ENCODE peak calls at places on chromosomes 11 and 22, in seven cellular contexts. F is GM23338, Z is astrocyte, C is spleen, X is lower lobe of right lung, G is Caco-2, L is heart left ventricle. I is an unnamed sample. For H3K36me3, the result is how much of the 10 kb centered on the place peaks cover.

GRCh38 chr11:7927635-7928034 is 3.4 kb downstream of the OR10A6 start:
- DNase-seq in C (no peak), X (no peak), Z (no peak), L (no peak), F (no peak), G (no peak), I (peak)

GRCh38 chr22:47788461-47788860 is 1026.0 kb downstream of the TBC1D22A start:
- DNase-seq in L (no peak), Z (no peak), C (peak), F (no peak), X (no peak), G (no peak), I (no peak)

GRCh38 chr11:74570266-74571061 is 21.9 kb upstream of the POLD3 start:
- DNase-seq in L (no peak), F (peak), G (peak), X (no peak), Z (peak), C (no peak), I (peak)

GRCh38 chr11:35237860-35238715 is 99.1 kb downstream of the CD44 start:
- DNase-seq in F (peak), G (peak), L (no peak), C (no peak), Z (no peak), X (no peak), I (peak)

GRCh38 chr22:17486313-17486712 is 77.0 kb upstream of the SLC25A18 start:
- DNase-seq in Z (no peak), C (no peak), L (no peak), X (no peak), G (no peak), F (peak), I (no peak)

GRCh38 chr22:24727218-24727851 is 47.2 kb downstream of the PIWIL3 start:
- DNase-seq in F (no peak), G (no peak), C (no peak), L (no peak), X (no peak), Z (peak), I (peak)

GRCh38 chr11:7186190-7186589 is 65.5 kb upstream of the SYT9 start:
- DNase-seq in X (no peak), L (no peak), C (no peak), G (no peak), F (no peak), Z (no peak), I (no peak)

GRCh38 chr11:122743949-122744876 is 88.7 kb downstream of the UBASH3B start:
- DNase-seq in Z (no peak), L (no peak), G (no peak), F (no peak), X (no peak), C (peak), I (no peak)

GRCh38 chr22:45328822-45329535 is 19.2 kb downstream of the FAM118A start:
- DNase-seq in G (no peak), F (no peak), X (no peak), L (no peak), C (no peak), Z (no peak), I (no peak)

GRCh38 chr11:123431619-123432018 is 1.6 kb downstream of the GRAMD1B start:
- DNase-seq in G (no peak), F (no peak), L (no peak), C (no peak), X (no peak), Z (no peak), I (peak)

GRCh38 chr11:95138448-95138847 is 48.8 kb downstream of the ENDOD1 start:
- DNase-seq in G (no peak), L (no peak), C (no peak), Z (no peak), X (no peak), F (no peak), I (no peak)
- TF ChIP-seq CTCF in G (peak), L (peak), C (peak), Z (no peak), X (no peak), F (peak), I (peak)

GRCh38 chr11:94518300-94518699 is 6.0 kb downstream of the C11orf97 start:
- DNase-seq in Z (no peak), G (no peak), X (no peak), C (no peak), L (no peak), F (no peak), I (no peak)
- H3K4me3 ChIP-seq in Z (no peak), G (no peak), X (no peak), C (no peak), L (no peak), F (no peak), I (no peak)

GRCh38 chr11:67441731-67442401 is 1.4 kb downstream of the CORO1B start:
- DNase-seq in L (no peak), G (no peak), F (no peak), Z (no peak), C (peak), X (no peak), I (no peak)
- H3K36me3 ChIP-seq in L (under half), G (under half), F (under half), Z (under half), C (half or more), X (half or more), I (under half)

GRCh38 chr22:39429916-39430575 is 26.8 kb upstream of the MGAT3 start:
- DNase-seq in X (no peak), Z (no peak), F (no peak), L (no peak), C (peak), G (no peak), I (no peak)

GRCh38 chr22:39426380-39427043 is 26.9 kb downstream of the TAB1 start:
- DNase-seq in C (peak), F (no peak), L (no peak), Z (no peak), X (no peak), G (no peak), I (no peak)

GRCh38 chr22:39428597-39429071 is 28.2 kb upstream of the MGAT3 start:
- DNase-seq in X (peak), F (peak), G (peak), Z (no peak), C (peak), L (no peak), I (no peak)

GRCh38 chr22:39429186-39429585 is 27.6 kb upstream of the MGAT3 start:
- DNase-seq in G (no peak), Z (no peak), X (no peak), L (no peak), F (no peak), C (peak), I (no peak)

GRCh38 chr22:39427751-39428596 is 28.4 kb downstream of the TAB1 start:
- DNase-seq in F (no peak), G (no peak), C (peak), X (peak), Z (no peak), L (no peak), I (no peak)
- TF ChIP-seq CTCF in F (peak), G (no peak), C (no peak), X (no peak), Z (no peak), L (no peak), I (no peak)

GRCh38 chr11:1461806-1462455 is 24.6 kb downstream of the MOB2 start:
- DNase-seq in F (no peak), X (no peak), Z (no peak), G (no peak), C (no peak), L (no peak), I (no peak)

GRCh38 chr11:1459739-1460395 is 26.7 kb downstream of the MOB2 start:
- DNase-seq in C (no peak), F (no peak), L (no peak), Z (no peak), X (no peak), G (no peak), I (no peak)

GRCh38 chr11:1459219-1459575 is 27.4 kb downstream of the MOB2 start:
- DNase-seq in L (no peak), G (no peak), F (no peak), Z (no peak), X (no peak), C (no peak), I (no peak)

GRCh38 chr11:1460994-1461805 is 25.4 kb downstream of the MOB2 start:
- DNase-seq in C (no peak), F (no peak), L (no peak), G (no peak), X (no peak), Z (no peak), I (no peak)

GRCh38 chr11:1460396-1460795 is 26.2 kb downstream of the MOB2 start:
- DNase-seq in G (no peak), Z (no peak), X (peak), L (no peak), F (no peak), C (no peak), I (no peak)
- H3K4me3 ChIP-seq in G (no peak), Z (no peak), X (peak), L (no peak), F (no peak), C (peak), I (no peak)

DNA sequence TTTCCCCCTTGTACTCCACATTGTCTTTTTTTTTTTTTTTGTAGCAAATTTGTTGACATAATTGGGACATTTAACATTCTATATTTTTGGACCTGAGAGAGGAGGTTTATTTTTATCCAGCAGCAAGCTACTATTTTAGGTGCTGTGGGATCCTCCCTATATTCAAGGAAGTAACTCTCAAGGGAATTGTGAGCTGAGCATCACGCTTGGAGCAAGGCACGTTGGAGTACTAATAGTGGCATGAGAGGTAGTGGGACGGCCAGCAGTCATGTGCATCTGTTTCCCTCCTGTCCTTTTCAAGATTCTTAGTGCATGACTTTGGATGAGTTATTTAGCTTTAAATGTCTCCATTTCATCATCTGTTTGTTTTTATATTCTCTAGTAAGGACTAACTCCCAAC is 52.3 kb downstream of the EXT2 start:
- DNase-seq in Z (no peak), X (no peak), G (no peak), L (no peak), F (no peak), C (no peak), I (no peak)
- H3K36me3 ChIP-seq in Z (under half), X (under half), G (under half), L (under half), F (under half), C (half or more), I (under half)

DNA sequence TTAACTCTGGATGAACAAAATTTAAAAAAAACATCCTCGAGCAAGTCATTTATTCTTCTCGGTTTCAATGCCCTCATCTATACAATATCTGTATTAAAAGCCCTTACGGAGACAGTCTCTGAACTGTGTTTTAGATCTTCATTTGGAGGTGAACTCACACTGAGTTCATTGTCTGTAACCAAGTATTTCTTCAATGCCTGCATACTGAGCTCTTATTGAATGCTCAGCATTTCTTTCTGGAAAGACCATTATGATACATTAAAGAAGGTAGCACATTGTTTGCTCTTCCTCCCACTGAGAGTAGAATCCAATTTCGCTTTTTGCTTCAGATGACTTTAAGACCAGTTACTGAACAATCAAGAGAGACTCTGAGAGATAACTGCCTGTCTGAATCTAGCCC is 1.7 kb upstream of the ANO3 start:
- DNase-seq in X (no peak), Z (no peak), F (no peak), G (no peak), C (no peak), L (no peak), I (no peak)
- TF ChIP-seq CTCF in X (no peak), Z (no peak), F (no peak), G (no peak), C (no peak), L (no peak), I (no peak)

GRCh38 chr22:42439021-42439420 is 6.8 kb upstream of the NFAM1 start:
- DNase-seq in F (no peak), C (no peak), L (no peak), X (no peak), Z (no peak), G (no peak), I (no peak)

GRCh38 chr22:42440728-42441127 is 8.5 kb upstream of the NFAM1 start:
- DNase-seq in C (no peak), Z (no peak), G (no peak), F (no peak), X (no peak), L (no peak), I (no peak)

GRCh38 chr22:42438293-42438650 is 6.1 kb upstream of the NFAM1 start:
- DNase-seq in G (no peak), L (no peak), F (peak), C (no peak), X (no peak), Z (no peak), I (no peak)

GRCh38 chr22:42437488-42438292 is 5.5 kb upstream of the NFAM1 start:
- DNase-seq in Z (no peak), F (peak), X (peak), L (peak), C (peak), G (peak), I (no peak)

GRCh38 chr22:42439821-42440674 is 7.8 kb upstream of the NFAM1 start:
- DNase-seq in C (peak), F (no peak), X (peak), G (no peak), Z (peak), L (no peak), I (no peak)
- H3K4me3 ChIP-seq in C (peak), F (no peak), X (peak), G (no peak), Z (peak), L (peak), I (no peak)

GRCh38 chr22:37617431-37617830 is 8.8 kb downstream of the GGA1 start:
- DNase-seq in C (no peak), G (no peak), F (no peak), X (no peak), L (no peak), Z (no peak), I (no peak)
- H3K36me3 ChIP-seq in C (half or more), G (under half), F (under half), X (half or more), L (half or more), Z (under half), I (under half)

DNA sequence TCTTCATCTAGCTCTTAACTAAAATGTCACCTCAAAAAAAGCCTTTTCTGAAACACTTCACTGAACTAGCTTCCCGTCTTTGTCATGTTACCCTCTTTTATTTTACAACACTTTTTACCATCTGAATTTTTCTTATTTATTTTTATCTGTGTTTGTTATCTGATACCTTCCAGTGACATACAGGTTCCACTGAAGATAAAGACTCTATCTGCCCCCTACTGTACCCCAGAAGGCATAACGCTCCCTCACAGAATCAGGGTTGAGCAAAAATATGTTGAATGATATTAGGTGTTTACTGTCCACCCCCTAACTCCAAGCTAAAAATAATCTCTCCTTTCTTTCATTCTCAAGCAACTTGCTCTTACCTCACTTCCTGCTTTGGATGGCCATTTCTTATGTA is 654.2 kb downstream of the NELL1 start:
- DNase-seq in X (no peak), F (peak), C (no peak), Z (no peak), L (no peak), G (no peak), I (no peak)
- TF ChIP-seq CTCF in X (no peak), F (peak), C (no peak), Z (no peak), L (no peak), G (peak), I (no peak)

I was measured in bronchial epithelial cell.